ENCODE peak calls at places on chromosomes 6 and 20, in four cellular contexts. V is adrenal gland, S is WERI-Rb-1, A is right atrium auricular region. Q is an unnamed sample.

GRCh38 chr6:105207524-105208269 is 27.9 kb upstream of the POPDC3 start:
- DNase-seq in V (no peak), A (no peak), S (no peak), Q (no peak)

GRCh38 chr6:72651191-72651590 is 29.3 kb downstream of the KCNQ5 start:
- DNase-seq in V (no peak), A (no peak), S (no peak), Q (no peak)

GRCh38 chr6:81340946-81341345 is 411.5 kb downstream of the TENT5A start:
- DNase-seq in A (no peak), S (no peak), V (no peak), Q (no peak)

GRCh38 chr6:17741507-17741906 is 34.8 kb upstream of the NUP153 start:
- DNase-seq in V (no peak), A (no peak), S (no peak), Q (no peak)

GRCh38 chr6:32785781-32786533 is 22.6 kb upstream of the HLA-DQB2 start:
- DNase-seq in S (peak; percentile 58), V (peak; percentile 59), A (no peak), Q (no peak)

GRCh38 chr20:1375515-1375914 is 17.3 kb downstream of the FKBP1A start:
- DNase-seq in A (no peak), V (peak; percentile 49), S (no peak), Q (no peak)

GRCh38 chr6:158207452-158207788 is 39.3 kb downstream of the GTF2H5 start:
- DNase-seq in V (no peak), S (no peak), A (no peak), Q (peak; percentile 16)

GRCh38 chr6:80009531-80009930 is 5.1 kb downstream of the TTK start:
- DNase-seq in A (no peak), S (no peak), V (no peak), Q (no peak)

GRCh38 chr6:2917801-2918495 is 14.8 kb upstream of the SERPINB9 start:
- DNase-seq in S (no peak), A (peak; percentile 42), V (no peak), Q (no peak)

GRCh38 chr6:31831350-31832215 is 4.0 kb downstream of the HSPA1B start:
- DNase-seq in A (no peak), V (no peak), S (no peak), Q (no peak)

GRCh38 chr6:18047406-18047805 is 60.0 kb upstream of the KIF13A start:
- DNase-seq in S (no peak), A (no peak), V (no peak), Q (no peak)

GRCh38 chr20:23606652-23607049 is 934 bp upstream of the CST9 start:
- DNase-seq in A (peak; percentile 82), S (peak; percentile 83), V (peak; percentile 87), Q (no peak)

GRCh38 chr20:13183005-13183404 is 38.1 kb upstream of the ISM1 start:
- DNase-seq in A (no peak), S (no peak), V (no peak), Q (no peak)

GRCh38 chr20:37672143-37672542 is 21.7 kb upstream of the CTNNBL1 start:
- DNase-seq in S (no peak), A (no peak), V (no peak), Q (no peak)
- H3K27me3 ChIP-seq in S (no peaks in the 10 kb centered on the region), A (no peaks in the 10 kb centered on the region), V (no peaks in the 10 kb centered on the region), Q (peaks cover 21% of the 10 kb centered on the region)

GRCh38 chr20:21518292-21518991 is 4.6 kb upstream of the NKX2-2 start:
- DNase-seq in S (no peak), A (no peak), V (no peak), Q (no peak)
- H3K27me3 ChIP-seq in S (peaks cover 85% of the 10 kb centered on the region), A (peaks cover 68% of the 10 kb centered on the region), V (peaks cover 89% of the 10 kb centered on the region), Q (peaks cover 97% of the 10 kb centered on the region)

GRCh38 chr20:63014287-63014686 is 7.5 kb upstream of the BHLHE23 start:
- DNase-seq in A (no peak), V (no peak), S (no peak), Q (no peak)

GRCh38 chr20:63014710-63015109 is 7.9 kb upstream of the BHLHE23 start:
- DNase-seq in V (no peak), A (no peak), S (peak; percentile 90), Q (no peak)

GRCh38 chr20:63016514-63017075 is 9.8 kb upstream of the BHLHE23 start:
- DNase-seq in S (no peak), V (no peak), A (no peak), Q (no peak)

GRCh38 chr20:63015665-63016361 is 9.0 kb upstream of the BHLHE23 start:
- DNase-seq in A (no peak), S (no peak), V (no peak), Q (no peak)

GRCh38 chr20:63015147-63015664 is 8.4 kb upstream of the BHLHE23 start:
- DNase-seq in S (no peak), A (no peak), V (no peak), Q (no peak)
- H3K27me3 ChIP-seq in S (no peaks in the 10 kb centered on the region), A (no peaks in the 10 kb centered on the region), V (peaks cover 60% of the 10 kb centered on the region), Q (peaks cover 59% of the 10 kb centered on the region)

GRCh38 chr20:50776122-50776795 is 18.6 kb upstream of the BCAS4 start:
- DNase-seq in V (no peak), A (no peak), S (no peak), Q (no peak)

GRCh38 chr20:50777373-50777772 is 17.5 kb upstream of the BCAS4 start:
- DNase-seq in S (no peak), V (no peak), A (no peak), Q (no peak)

GRCh38 chr20:50772418-50773185 is 22.3 kb upstream of the BCAS4 start:
- DNase-seq in S (no peak), V (no peak), A (no peak), Q (no peak)

GRCh38 chr20:50774515-50774914 is 20.3 kb upstream of the BCAS4 start:
- DNase-seq in A (no peak), S (no peak), V (no peak), Q (no peak)
- H3K27me3 ChIP-seq in A (no peaks in the 10 kb centered on the region), S (no peaks in the 10 kb centered on the region), V (no peaks in the 10 kb centered on the region), Q (no peaks in the 10 kb centered on the region)

GRCh38 chr6:41337709-41338108 is 2.3 kb downstream of the NCR2 start:
- DNase-seq in A (no peak), S (no peak), V (no peak), Q (no peak)
- H3K27me3 ChIP-seq in A (no peaks in the 10 kb centered on the region), S (no peaks in the 10 kb centered on the region), V (no peaks in the 10 kb centered on the region), Q (peaks cover 15% of the 10 kb centered on the region)

GRCh38 chr6:7541175-7542064 is at the start of gene DSP:
- DNase-seq in V (peak; percentile 74), A (no peak), S (peak; percentile 81), Q (no peak)
- H3K27me3 ChIP-seq in V (peaks cover 5% of the 10 kb centered on the region), A (no peaks in the 10 kb centered on the region), S (no peaks in the 10 kb centered on the region), Q (no peaks in the 10 kb centered on the region)